ENCODE peak calls at places on chromosomes 16 and 17, in eight cellular contexts. One of them, this sample, is unnamed.
A peak's percentile ranks its signal among the peaks of the same experiment; 100 is the strongest.

GRCh38 chr17:5500247-5500803 is 14.0 kb downstream of the MIS12 start:
- DNase-seq in mammary epithelial cell: no peak
- DNase-seq in uterus: no peak
- DNase-seq in PC-9: no peak
- DNase-seq in aorta: no peak
- DNase-seq in CD8-positive, alpha-beta memory T cell: no peak
- DNase-seq in HAP-1: no peak
- DNase-seq in mucosa of descending colon: no peak
- DNase-seq in this sample: peak; percentile 4

GRCh38 chr16:69563605-69564580 is 1.9 kb upstream of the NFAT5 start:
- DNase-seq in mammary epithelial cell: peak; percentile 85
- DNase-seq in CD8-positive, alpha-beta memory T cell: peak; percentile 13
- DNase-seq in mucosa of descending colon: no peak
- DNase-seq in PC-9: peak; percentile 14
- DNase-seq in uterus: no peak
- DNase-seq in HAP-1: peak; percentile 51
- DNase-seq in aorta: no peak
- DNase-seq in this sample: no peak

GRCh38 chr17:12553625-12554024 is 112.1 kb upstream of the MYOCD start:
- DNase-seq in uterus: no peak
- DNase-seq in CD8-positive, alpha-beta memory T cell: no peak
- DNase-seq in HAP-1: no peak
- DNase-seq in aorta: no peak
- DNase-seq in mammary epithelial cell: no peak
- DNase-seq in PC-9: no peak
- DNase-seq in mucosa of descending colon: no peak
- DNase-seq in this sample: no peak

GRCh38 chr17:55330344-55330933 is 65.7 kb downstream of the HLF start:
- DNase-seq in uterus: no peak
- DNase-seq in PC-9: no peak
- DNase-seq in aorta: no peak
- DNase-seq in mammary epithelial cell: no peak
- DNase-seq in mucosa of descending colon: no peak
- DNase-seq in HAP-1: no peak
- DNase-seq in CD8-positive, alpha-beta memory T cell: no peak
- DNase-seq in this sample: no peak

GRCh38 chr16:66486773-66487579 is 59.9 kb downstream of the BEAN1 start:
- DNase-seq in mucosa of descending colon: peak; percentile 24
- DNase-seq in aorta: peak; percentile 78
- DNase-seq in PC-9: peak; percentile 92
- DNase-seq in uterus: peak; percentile 20
- DNase-seq in HAP-1: no peak
- DNase-seq in mammary epithelial cell: peak; percentile 52
- DNase-seq in CD8-positive, alpha-beta memory T cell: no peak
- DNase-seq in this sample: no peak

GRCh38 chr16:19696961-19697360 is 21.1 kb downstream of the KNOP1 start:
- DNase-seq in CD8-positive, alpha-beta memory T cell: no peak
- DNase-seq in aorta: peak; percentile 68
- DNase-seq in mucosa of descending colon: peak; percentile 48
- DNase-seq in mammary epithelial cell: no peak
- DNase-seq in PC-9: no peak
- DNase-seq in HAP-1: no peak
- DNase-seq in uterus: no peak
- DNase-seq in this sample: no peak

GRCh38 chr17:11943759-11944347 is 53.4 kb downstream of the ZNF18 start:
- DNase-seq in uterus: no peak
- DNase-seq in PC-9: no peak
- DNase-seq in CD8-positive, alpha-beta memory T cell: no peak
- DNase-seq in HAP-1: no peak
- DNase-seq in aorta: no peak
- DNase-seq in mucosa of descending colon: no peak
- DNase-seq in mammary epithelial cell: peak; percentile 87
- DNase-seq in this sample: no peak

GRCh38 chr16:47057631-47057996 is 84.1 kb upstream of the DNAJA2 start:
- DNase-seq in HAP-1: no peak
- DNase-seq in CD8-positive, alpha-beta memory T cell: no peak
- DNase-seq in uterus: no peak
- DNase-seq in PC-9: no peak
- DNase-seq in aorta: peak; percentile 17
- DNase-seq in mammary epithelial cell: no peak
- DNase-seq in mucosa of descending colon: no peak
- DNase-seq in this sample: no peak

GRCh38 chr16:84643677-84644076 is 4.6 kb upstream of the KLHL36 start:
- DNase-seq in PC-9: no peak
- DNase-seq in CD8-positive, alpha-beta memory T cell: no peak
- DNase-seq in mucosa of descending colon: no peak
- DNase-seq in uterus: no peak
- DNase-seq in HAP-1: no peak
- DNase-seq in aorta: no peak
- DNase-seq in mammary epithelial cell: peak; percentile 45
- DNase-seq in this sample: no peak

GRCh38 chr17:68614718-68615117 is 13.6 kb upstream of the FAM20A start:
- DNase-seq in aorta: no peak
- DNase-seq in mucosa of descending colon: no peak
- DNase-seq in PC-9: no peak
- DNase-seq in HAP-1: no peak
- DNase-seq in uterus: no peak
- DNase-seq in mammary epithelial cell: no peak
- DNase-seq in CD8-positive, alpha-beta memory T cell: no peak
- DNase-seq in this sample: no peak

GRCh38 chr16:19432429-19432828 is 14.7 kb downstream of the TMC5 start:
- DNase-seq in mucosa of descending colon: no peak
- DNase-seq in aorta: no peak
- DNase-seq in HAP-1: no peak
- DNase-seq in mammary epithelial cell: peak; percentile 43
- DNase-seq in uterus: no peak
- DNase-seq in PC-9: peak; percentile 49
- DNase-seq in CD8-positive, alpha-beta memory T cell: no peak
- DNase-seq in this sample: no peak

GRCh38 chr17:57293077-57293476 is 36.8 kb downstream of the MSI2 start:
- DNase-seq in mucosa of descending colon: no peak
- DNase-seq in mammary epithelial cell: peak; percentile 92
- DNase-seq in HAP-1: no peak
- DNase-seq in PC-9: peak; percentile 19
- DNase-seq in uterus: no peak
- DNase-seq in CD8-positive, alpha-beta memory T cell: no peak
- DNase-seq in aorta: no peak
- DNase-seq in this sample: peak; percentile 59

GRCh38 chr17:13350466-13350865 is 251.3 kb downstream of the HS3ST3A1 start:
- DNase-seq in PC-9: no peak
- DNase-seq in uterus: no peak
- DNase-seq in HAP-1: no peak
- DNase-seq in CD8-positive, alpha-beta memory T cell: no peak
- DNase-seq in mucosa of descending colon: no peak
- DNase-seq in mammary epithelial cell: no peak
- DNase-seq in aorta: no peak
- DNase-seq in this sample: no peak

GRCh38 chr16:73890524-73891500 is 405.8 kb upstream of the PSMD7 start:
- DNase-seq in uterus: no peak
- DNase-seq in aorta: no peak
- DNase-seq in mammary epithelial cell: no peak
- DNase-seq in CD8-positive, alpha-beta memory T cell: no peak
- DNase-seq in HAP-1: peak; percentile 41
- DNase-seq in mucosa of descending colon: no peak
- DNase-seq in PC-9: no peak
- DNase-seq in this sample: no peak

GRCh38 chr17:6059406-6059805 is 10.8 kb upstream of the WSCD1 start:
- DNase-seq in CD8-positive, alpha-beta memory T cell: no peak
- DNase-seq in mucosa of descending colon: no peak
- DNase-seq in mammary epithelial cell: no peak
- DNase-seq in aorta: no peak
- DNase-seq in HAP-1: no peak
- DNase-seq in PC-9: no peak
- DNase-seq in uterus: no peak
- DNase-seq in this sample: no peak

GRCh38 chr16:50422926-50423325 is 54.1 kb upstream of the BRD7 start:
- DNase-seq in mucosa of descending colon: no peak
- DNase-seq in mammary epithelial cell: no peak
- DNase-seq in HAP-1: no peak
- DNase-seq in aorta: no peak
- DNase-seq in CD8-positive, alpha-beta memory T cell: no peak
- DNase-seq in PC-9: no peak
- DNase-seq in uterus: no peak
- DNase-seq in this sample: no peak

GRCh38 chr16:50425044-50425443 is 56.3 kb upstream of the BRD7 start:
- DNase-seq in mammary epithelial cell: no peak
- DNase-seq in HAP-1: no peak
- DNase-seq in uterus: no peak
- DNase-seq in CD8-positive, alpha-beta memory T cell: no peak
- DNase-seq in aorta: no peak
- DNase-seq in mucosa of descending colon: no peak
- DNase-seq in PC-9: no peak
- DNase-seq in this sample: no peak

GRCh38 chr16:50414152-50414551 is 45.4 kb upstream of the BRD7 start:
- DNase-seq in CD8-positive, alpha-beta memory T cell: no peak
- DNase-seq in PC-9: no peak
- DNase-seq in uterus: no peak
- DNase-seq in mammary epithelial cell: no peak
- DNase-seq in mucosa of descending colon: no peak
- DNase-seq in HAP-1: no peak
- DNase-seq in aorta: no peak
- DNase-seq in this sample: no peak

GRCh38 chr16:50416388-50416787 is 47.6 kb upstream of the BRD7 start:
- DNase-seq in uterus: no peak
- DNase-seq in CD8-positive, alpha-beta memory T cell: no peak
- DNase-seq in aorta: no peak
- DNase-seq in mammary epithelial cell: no peak
- DNase-seq in HAP-1: no peak
- DNase-seq in PC-9: no peak
- DNase-seq in mucosa of descending colon: no peak
- DNase-seq in this sample: no peak

GRCh38 chr16:50419116-50419515 is 50.3 kb upstream of the BRD7 start:
- DNase-seq in mammary epithelial cell: no peak
- DNase-seq in PC-9: no peak
- DNase-seq in uterus: no peak
- DNase-seq in CD8-positive, alpha-beta memory T cell: no peak
- DNase-seq in aorta: no peak
- DNase-seq in HAP-1: no peak
- DNase-seq in mucosa of descending colon: no peak
- DNase-seq in this sample: no peak
- H3K4me1 ChIP-seq in mammary epithelial cell: no peaks in the 10 kb centered on the region
- H3K4me1 ChIP-seq in PC-9: no peaks in the 10 kb centered on the region
- H3K4me1 ChIP-seq in uterus: no peaks in the 10 kb centered on the region
- H3K4me1 ChIP-seq in CD8-positive, alpha-beta memory T cell: no peaks in the 10 kb centered on the region
- H3K4me1 ChIP-seq in aorta: no peaks in the 10 kb centered on the region
- H3K4me1 ChIP-seq in HAP-1: no peaks in the 10 kb centered on the region
- H3K4me1 ChIP-seq in mucosa of descending colon: no peaks in the 10 kb centered on the region
- H3K4me1 ChIP-seq in this sample: no peaks in the 10 kb centered on the region

GRCh38 chr16:7362231-7362630 is 29.6 kb downstream of the RBFOX1 start:
- DNase-seq in PC-9: no peak
- DNase-seq in aorta: no peak
- DNase-seq in CD8-positive, alpha-beta memory T cell: no peak
- DNase-seq in mucosa of descending colon: no peak
- DNase-seq in uterus: no peak
- DNase-seq in HAP-1: no peak
- DNase-seq in mammary epithelial cell: no peak
- DNase-seq in this sample: no peak
- H3K4me1 ChIP-seq in PC-9: no peaks in the 10 kb centered on the region
- H3K4me1 ChIP-seq in aorta: no peaks in the 10 kb centered on the region
- H3K4me1 ChIP-seq in CD8-positive, alpha-beta memory T cell: no peaks in the 10 kb centered on the region
- H3K4me1 ChIP-seq in mucosa of descending colon: no peaks in the 10 kb centered on the region
- H3K4me1 ChIP-seq in uterus: no peaks in the 10 kb centered on the region
- H3K4me1 ChIP-seq in HAP-1: no peaks in the 10 kb centered on the region
- H3K4me1 ChIP-seq in mammary epithelial cell: no peaks in the 10 kb centered on the region
- H3K4me1 ChIP-seq in this sample: no peaks in the 10 kb centered on the region

DNA sequence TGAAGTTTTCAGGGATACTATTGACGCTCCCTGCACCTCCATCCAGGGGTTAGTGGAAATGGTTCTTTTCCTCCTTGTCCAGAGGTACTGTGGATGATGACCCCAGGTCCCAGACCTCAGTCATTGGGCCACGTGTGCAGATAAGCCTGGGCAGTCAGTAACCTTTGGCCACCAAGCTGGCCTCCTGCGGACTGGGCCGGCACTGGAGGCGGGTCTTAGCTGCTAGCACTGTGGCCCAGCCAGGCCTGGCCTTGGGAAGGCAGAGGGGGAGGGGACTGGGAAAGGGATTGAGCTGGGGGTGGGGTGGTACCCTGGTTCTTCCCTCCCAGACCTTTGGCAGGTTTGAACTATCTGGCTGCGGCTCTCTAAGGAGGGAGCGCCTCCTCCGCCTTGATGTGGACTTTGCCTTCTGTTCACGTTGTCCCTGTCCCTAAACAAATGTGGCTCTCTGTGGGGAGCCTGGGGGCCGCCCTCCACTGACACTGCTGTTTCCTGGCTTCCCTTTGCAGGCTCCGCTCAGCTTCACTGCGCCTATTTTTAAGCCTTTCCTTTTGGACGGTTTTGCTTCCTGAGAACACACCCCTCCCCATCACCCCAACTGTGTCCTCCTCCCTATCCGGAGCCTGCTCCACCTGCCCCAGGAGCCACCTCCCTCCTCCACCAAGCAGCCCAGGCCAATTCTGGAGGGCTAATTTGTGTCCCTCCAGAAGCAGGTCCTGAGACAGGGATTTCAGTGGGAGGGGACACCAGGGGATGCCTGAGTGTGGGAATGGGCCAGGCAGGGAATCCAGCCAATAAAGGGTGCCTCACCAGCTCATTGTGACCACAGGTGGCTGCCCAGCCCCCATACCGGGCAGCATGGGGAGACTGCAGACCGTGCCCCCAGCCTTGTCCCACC is 251.9 kb downstream of the SEC14L1 start:
- DNase-seq in PC-9: no peak
- DNase-seq in CD8-positive, alpha-beta memory T cell: no peak
- DNase-seq in HAP-1: no peak
- DNase-seq in mucosa of descending colon: peak; percentile 82
- DNase-seq in aorta: no peak
- DNase-seq in uterus: no peak
- DNase-seq in mammary epithelial cell: no peak
- DNase-seq in this sample: peak; percentile 33
- H3K4me1 ChIP-seq in PC-9: no peaks in the 10 kb centered on the region
- H3K4me1 ChIP-seq in CD8-positive, alpha-beta memory T cell: peaks cover 65% of the 10 kb centered on the region
- H3K4me1 ChIP-seq in HAP-1: peaks cover 11% of the 10 kb centered on the region
- H3K4me1 ChIP-seq in mucosa of descending colon: peaks cover 54% of the 10 kb centered on the region
- H3K4me1 ChIP-seq in aorta: no peaks in the 10 kb centered on the region
- H3K4me1 ChIP-seq in uterus: peaks cover 53% of the 10 kb centered on the region
- H3K4me1 ChIP-seq in mammary epithelial cell: peaks cover 69% of the 10 kb centered on the region
- H3K4me1 ChIP-seq in this sample: peaks cover 65% of the 10 kb centered on the region

GRCh38 chr16:89370081-89370511 is 120.3 kb downstream of the ANKRD11 start:
- DNase-seq in uterus: no peak
- DNase-seq in CD8-positive, alpha-beta memory T cell: no peak
- DNase-seq in PC-9: peak; percentile 77
- DNase-seq in mucosa of descending colon: no peak
- DNase-seq in aorta: no peak
- DNase-seq in mammary epithelial cell: peak; percentile 27
- DNase-seq in HAP-1: no peak
- DNase-seq in this sample: no peak

GRCh38 chr16:89367538-89368059 is 122.8 kb downstream of the ANKRD11 start:
- DNase-seq in PC-9: no peak
- DNase-seq in uterus: no peak
- DNase-seq in mucosa of descending colon: no peak
- DNase-seq in CD8-positive, alpha-beta memory T cell: no peak
- DNase-seq in mammary epithelial cell: no peak
- DNase-seq in aorta: peak; percentile 10
- DNase-seq in HAP-1: no peak
- DNase-seq in this sample: no peak

GRCh38 chr16:89369266-89369895 is 121.0 kb downstream of the ANKRD11 start:
- DNase-seq in mucosa of descending colon: no peak
- DNase-seq in mammary epithelial cell: no peak
- DNase-seq in HAP-1: no peak
- DNase-seq in PC-9: no peak
- DNase-seq in CD8-positive, alpha-beta memory T cell: no peak
- DNase-seq in uterus: no peak
- DNase-seq in aorta: peak; percentile 72
- DNase-seq in this sample: no peak

GRCh38 chr16:89370601-89371000 is 119.8 kb downstream of the ANKRD11 start:
- DNase-seq in uterus: no peak
- DNase-seq in HAP-1: no peak
- DNase-seq in mammary epithelial cell: no peak
- DNase-seq in mucosa of descending colon: no peak
- DNase-seq in CD8-positive, alpha-beta memory T cell: no peak
- DNase-seq in aorta: no peak
- DNase-seq in PC-9: no peak
- DNase-seq in this sample: no peak

GRCh38 chr16:89368604-89369249 is 121.6 kb downstream of the ANKRD11 start:
- DNase-seq in uterus: no peak
- DNase-seq in mucosa of descending colon: no peak
- DNase-seq in aorta: no peak
- DNase-seq in mammary epithelial cell: peak; percentile 36
- DNase-seq in HAP-1: no peak
- DNase-seq in PC-9: no peak
- DNase-seq in CD8-positive, alpha-beta memory T cell: no peak
- DNase-seq in this sample: no peak
- H3K4me1 ChIP-seq in uterus: peaks cover 19% of the 10 kb centered on the region
- H3K4me1 ChIP-seq in mucosa of descending colon: peaks cover 20% of the 10 kb centered on the region
- H3K4me1 ChIP-seq in aorta: no peaks in the 10 kb centered on the region
- H3K4me1 ChIP-seq in mammary epithelial cell: peaks cover 54% of the 10 kb centered on the region
- H3K4me1 ChIP-seq in HAP-1: no peaks in the 10 kb centered on the region
- H3K4me1 ChIP-seq in PC-9: peaks cover 37% of the 10 kb centered on the region
- H3K4me1 ChIP-seq in CD8-positive, alpha-beta memory T cell: peaks cover 68% of the 10 kb centered on the region
- H3K4me1 ChIP-seq in this sample: peaks cover 26% of the 10 kb centered on the region